ENCODE peak calls at places on chromosomes 13 and 19, in four cellular contexts. One of them, this sample, is unnamed.

GRCh38 chr13:80341098-80341701 is at the start of gene SPRY2:
- DNase-seq in K562: peak; percentile 78
- DNase-seq in GM12878: no peak
- DNase-seq in HL-60: peak; percentile 97
- DNase-seq in this sample: no peak

GRCh38 chr19:55443045-55443823 is at the start of gene SHISA7:
- DNase-seq in K562: peak; percentile 28
- DNase-seq in GM12878: no peak
- DNase-seq in HL-60: peak; percentile 34
- DNase-seq in this sample: no peak

GRCh38 chr13:22079961-22080360 is 409.1 kb downstream of the FGF9 start:
- DNase-seq in K562: no peak
- DNase-seq in GM12878: no peak
- DNase-seq in HL-60: no peak
- DNase-seq in this sample: no peak

GRCh38 chr13:44810067-44810840 is 179.0 kb downstream of the NUFIP1 start:
- DNase-seq in K562: no peak
- DNase-seq in GM12878: no peak
- DNase-seq in HL-60: no peak
- DNase-seq in this sample: no peak

GRCh38 chr13:62387642-62388041 is 972.0 kb upstream of the PCDH20 start:
- DNase-seq in K562: no peak
- DNase-seq in GM12878: no peak
- DNase-seq in HL-60: no peak
- DNase-seq in this sample: no peak

GRCh38 chr13:20960663-20961309 is 58.2 kb upstream of the XPO4 start:
- DNase-seq in K562: no peak
- DNase-seq in GM12878: no peak
- DNase-seq in HL-60: peak; percentile 31
- DNase-seq in this sample: no peak

GRCh38 chr19:1206733-1207301 is 1.2 kb downstream of the STK11 start:
- DNase-seq in K562: no peak
- DNase-seq in GM12878: no peak
- DNase-seq in HL-60: peak; percentile 66
- DNase-seq in this sample: peak; percentile 41

GRCh38 chr13:111399776-111400505 is 79.5 kb downstream of the TEX29 start:
- DNase-seq in K562: no peak
- DNase-seq in GM12878: no peak
- DNase-seq in HL-60: no peak
- DNase-seq in this sample: no peak

GRCh38 chr13:48400820-48401219 is 12.1 kb downstream of the LPAR6 start:
- DNase-seq in K562: no peak
- DNase-seq in GM12878: peak; percentile 25
- DNase-seq in HL-60: no peak
- DNase-seq in this sample: no peak

GRCh38 chr19:14097532-14098151 is 7.1 kb upstream of the SAMD1 start:
- DNase-seq in K562: no peak
- DNase-seq in GM12878: no peak
- DNase-seq in HL-60: no peak
- DNase-seq in this sample: no peak

GRCh38 chr13:93529961-93530360 is 303.4 kb downstream of the GPC6 start:
- DNase-seq in K562: no peak
- DNase-seq in GM12878: no peak
- DNase-seq in HL-60: no peak
- DNase-seq in this sample: no peak

GRCh38 chr19:793775-794174 is 3.5 kb upstream of the PTBP1 start:
- DNase-seq in K562: no peak
- DNase-seq in GM12878: no peak
- DNase-seq in HL-60: no peak
- DNase-seq in this sample: no peak

GRCh38 chr13:76837811-76838210 is 48.4 kb downstream of the KCTD12 start:
- DNase-seq in K562: no peak
- DNase-seq in GM12878: no peak
- DNase-seq in HL-60: no peak
- DNase-seq in this sample: no peak

GRCh38 chr19:10760268-10760944 is 42.5 kb downstream of the DNM2 start:
- DNase-seq in K562: no peak
- DNase-seq in GM12878: no peak
- DNase-seq in HL-60: no peak
- DNase-seq in this sample: no peak

GRCh38 chr13:31096624-31097302 is 64.9 kb downstream of the HSPH1 start:
- DNase-seq in K562: no peak
- DNase-seq in GM12878: no peak
- DNase-seq in HL-60: no peak
- DNase-seq in this sample: no peak

GRCh38 chr19:23281663-23282276 is 31.6 kb upstream of the ZNF724 start:
- DNase-seq in K562: no peak
- DNase-seq in GM12878: no peak
- DNase-seq in HL-60: no peak
- DNase-seq in this sample: no peak

GRCh38 chr13:92896842-92897241 is 329.8 kb upstream of the GPC6 start:
- DNase-seq in K562: no peak
- DNase-seq in GM12878: no peak
- DNase-seq in HL-60: no peak
- DNase-seq in this sample: no peak

GRCh38 chr19:35248310-35249145 is at the start of gene LSR:
- DNase-seq in K562: peak; percentile 97
- DNase-seq in GM12878: peak; percentile 70
- DNase-seq in HL-60: no peak
- DNase-seq in this sample: peak; percentile 94

GRCh38 chr19:862529-863304 is 3.3 kb downstream of the CFD start:
- DNase-seq in K562: peak; percentile 90
- DNase-seq in GM12878: peak; percentile 12
- DNase-seq in HL-60: peak; percentile 58
- DNase-seq in this sample: no peak

GRCh38 chr13:40023608-40024577 is 368.4 kb downstream of the COG6 start:
- DNase-seq in K562: no peak
- DNase-seq in GM12878: no peak
- DNase-seq in HL-60: no peak
- DNase-seq in this sample: no peak

GRCh38 chr13:32976046-32976781 is 40.0 kb upstream of the KL start:
- DNase-seq in K562: no peak
- DNase-seq in GM12878: no peak
- DNase-seq in HL-60: no peak
- DNase-seq in this sample: no peak

GRCh38 chr19:43444531-43445340 is 20.7 kb downstream of the LYPD3 start:
- DNase-seq in K562: no peak
- DNase-seq in GM12878: no peak
- DNase-seq in HL-60: peak; percentile 72
- DNase-seq in this sample: no peak

GRCh38 chr19:801030-801860 is 4.0 kb downstream of the PTBP1 start:
- DNase-seq in K562: no peak
- DNase-seq in GM12878: no peak
- DNase-seq in HL-60: no peak
- DNase-seq in this sample: no peak

GRCh38 chr19:45717131-45717982 is 13.3 kb downstream of the FBXO46 start:
- DNase-seq in K562: peak; percentile 98
- DNase-seq in GM12878: peak; percentile 99
- DNase-seq in HL-60: peak; percentile 99
- DNase-seq in this sample: peak; percentile 94

GRCh38 chr19:35240322-35240721 is 8.5 kb upstream of the LSR start:
- DNase-seq in K562: no peak
- DNase-seq in GM12878: peak; percentile 17
- DNase-seq in HL-60: peak; percentile 23
- DNase-seq in this sample: no peak

GRCh38 chr13:43924549-43925245 is 45.0 kb downstream of the LACC1 start:
- DNase-seq in K562: no peak
- DNase-seq in GM12878: peak; percentile 19
- DNase-seq in HL-60: no peak
- DNase-seq in this sample: no peak

GRCh38 chr13:47672982-47673670 is 327.9 kb downstream of the SUCLA2 start:
- DNase-seq in K562: no peak
- DNase-seq in GM12878: no peak
- DNase-seq in HL-60: no peak
- DNase-seq in this sample: no peak

GRCh38 chr13:74450976-74451375 is 316.8 kb upstream of the KLF12 start:
- DNase-seq in K562: no peak
- DNase-seq in GM12878: no peak
- DNase-seq in HL-60: no peak
- DNase-seq in this sample: no peak

GRCh38 chr13:32214073-32214472 is 101.1 kb downstream of the ZAR1L start:
- DNase-seq in K562: no peak
- DNase-seq in GM12878: no peak
- DNase-seq in HL-60: no peak
- DNase-seq in this sample: no peak

GRCh38 chr13:39876258-39876657 is 220.8 kb downstream of the COG6 start:
- DNase-seq in K562: no peak
- DNase-seq in GM12878: no peak
- DNase-seq in HL-60: no peak
- DNase-seq in this sample: no peak

GRCh38 chr13:59522652-59523051 is 641.1 kb downstream of the DIAPH3 start:
- DNase-seq in K562: no peak
- DNase-seq in GM12878: no peak
- DNase-seq in HL-60: no peak
- DNase-seq in this sample: no peak
- TF ChIP-seq SPI1 in K562: no peak
- TF ChIP-seq SPI1 in GM12878: no peak
- TF ChIP-seq SPI1 in HL-60: no peak
- TF ChIP-seq SPI1 in this sample: no peak

GRCh38 chr13:73036566-73036965 is 22.2 kb upstream of the KLF5 start:
- DNase-seq in K562: no peak
- DNase-seq in GM12878: no peak
- DNase-seq in HL-60: no peak
- DNase-seq in this sample: no peak

GRCh38 chr13:73035660-73036059 is 23.1 kb upstream of the KLF5 start:
- DNase-seq in K562: no peak
- DNase-seq in GM12878: no peak
- DNase-seq in HL-60: no peak
- DNase-seq in this sample: no peak

GRCh38 chr13:73039201-73040108 is 19.4 kb upstream of the KLF5 start:
- DNase-seq in K562: no peak
- DNase-seq in GM12878: no peak
- DNase-seq in HL-60: peak; percentile 77
- DNase-seq in this sample: no peak

GRCh38 chr13:73040479-73040878 is 18.3 kb upstream of the KLF5 start:
- DNase-seq in K562: no peak
- DNase-seq in GM12878: no peak
- DNase-seq in HL-60: peak; percentile 10
- DNase-seq in this sample: no peak

GRCh38 chr13:73038064-73038463 is 20.7 kb upstream of the KLF5 start:
- DNase-seq in K562: no peak
- DNase-seq in GM12878: no peak
- DNase-seq in HL-60: no peak
- DNase-seq in this sample: no peak
- TF ChIP-seq SPI1 in K562: no peak
- TF ChIP-seq SPI1 in GM12878: no peak
- TF ChIP-seq SPI1 in HL-60: no peak
- TF ChIP-seq SPI1 in this sample: no peak

DNA sequence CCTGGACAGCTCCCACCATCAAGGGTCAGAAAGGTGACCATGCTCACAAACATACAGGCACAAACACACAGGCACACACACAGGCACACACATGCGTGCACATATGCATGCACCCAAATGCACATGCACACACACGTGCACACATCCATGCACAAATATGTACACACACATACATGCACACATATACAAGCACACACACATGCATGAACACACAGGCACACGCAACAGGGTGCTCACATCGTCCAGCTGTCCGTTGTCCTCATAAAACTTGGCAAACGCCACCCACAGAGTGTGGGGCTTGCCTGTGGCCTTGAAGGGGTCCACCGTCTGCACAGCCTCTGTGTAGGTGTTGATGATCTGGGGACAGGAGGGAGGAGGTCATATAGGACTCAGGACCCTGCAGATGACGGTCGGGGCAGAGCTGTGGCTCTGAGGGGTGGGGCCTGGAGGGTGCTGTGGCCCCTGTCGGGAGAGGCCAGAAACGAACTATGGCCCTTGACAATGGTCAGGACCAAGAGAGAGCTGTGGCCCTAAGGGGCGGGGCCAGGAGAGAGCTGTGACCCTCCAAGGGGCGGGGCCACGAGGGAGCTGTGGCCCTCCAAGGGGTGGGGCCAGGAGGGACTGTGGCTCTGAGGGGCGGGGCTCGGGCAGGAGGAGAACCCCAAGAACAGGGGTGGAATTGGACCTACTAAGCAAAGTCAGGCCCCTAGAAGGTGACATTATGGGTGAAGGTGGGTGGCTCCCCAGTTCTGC is 6.2 kb downstream of the XAB2 start:
- DNase-seq in K562: peak; percentile 80
- DNase-seq in GM12878: no peak
- DNase-seq in HL-60: no peak
- DNase-seq in this sample: no peak
- TF ChIP-seq SPI1 in K562: no peak
- TF ChIP-seq SPI1 in GM12878: no peak
- TF ChIP-seq SPI1 in HL-60: no peak
- TF ChIP-seq SPI1 in this sample: no peak

GRCh38 chr13:36910545-36910944 is 9.5 kb downstream of the SMAD9 start:
- DNase-seq in K562: no peak
- DNase-seq in GM12878: no peak
- DNase-seq in HL-60: no peak
- DNase-seq in this sample: no peak
- TF ChIP-seq SPI1 in K562: no peak
- TF ChIP-seq SPI1 in GM12878: no peak
- TF ChIP-seq SPI1 in HL-60: no peak
- TF ChIP-seq SPI1 in this sample: no peak

DNA sequence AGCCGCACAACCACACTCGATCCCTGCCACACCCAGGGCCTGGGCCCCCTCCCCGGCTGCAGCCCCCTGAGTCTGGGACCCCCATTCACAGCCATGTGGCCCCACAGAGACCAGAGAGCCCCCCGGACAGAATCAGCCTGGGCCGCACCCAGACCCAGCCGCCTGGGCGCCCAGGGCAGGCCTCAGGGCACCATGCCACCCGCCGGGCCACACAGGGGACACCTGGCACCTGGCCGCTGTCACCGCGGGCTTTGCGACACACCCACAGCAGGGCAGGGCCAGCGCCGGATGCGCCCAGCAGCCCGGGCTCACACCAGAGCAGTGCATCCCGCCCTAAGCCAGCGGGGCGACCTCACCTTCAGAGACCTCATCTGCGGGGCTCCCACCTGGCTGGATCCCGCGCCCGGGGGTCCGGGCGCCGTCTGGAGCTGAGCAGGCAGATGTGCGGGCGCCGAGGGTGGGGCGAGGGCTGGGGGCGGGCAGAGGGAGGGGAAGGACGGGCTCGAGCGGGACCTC is 443 bp downstream of the TBXA2R start:
- DNase-seq in K562: peak; percentile 55
- DNase-seq in GM12878: no peak
- DNase-seq in HL-60: no peak
- DNase-seq in this sample: no peak
- TF ChIP-seq SPI1 in K562: no peak
- TF ChIP-seq SPI1 in GM12878: no peak
- TF ChIP-seq SPI1 in HL-60: no peak
- TF ChIP-seq SPI1 in this sample: no peak

GRCh38 chr13:28584873-28585317 is 74.0 kb upstream of the POMP start:
- DNase-seq in K562: no peak
- DNase-seq in GM12878: no peak
- DNase-seq in HL-60: no peak
- DNase-seq in this sample: no peak
- TF ChIP-seq SPI1 in K562: no peak
- TF ChIP-seq SPI1 in GM12878: no peak
- TF ChIP-seq SPI1 in HL-60: no peak
- TF ChIP-seq SPI1 in this sample: no peak

GRCh38 chr13:101291647-101292515 is 124.4 kb downstream of the NALCN start:
- DNase-seq in K562: no peak
- DNase-seq in GM12878: no peak
- DNase-seq in HL-60: no peak
- DNase-seq in this sample: no peak
- TF ChIP-seq SPI1 in K562: no peak
- TF ChIP-seq SPI1 in GM12878: no peak
- TF ChIP-seq SPI1 in HL-60: no peak
- TF ChIP-seq SPI1 in this sample: no peak